ENCODE peak calls at places on chromosomes 6 and 20, in nine cellular contexts. B is GM12864; J is GM12865; Q is right lobe of liver; S is Caco-2; V is HL-60; Z is neural progenitor cell; D is CD8-positive, alpha-beta T cell; I is astrocyte of the spinal cord. T is an unnamed sample.

GRCh38 chr6:15243994-15244604 is 1.8 kb upstream of the JARID2 start:
- DNase-seq in D (no peak), I (no peak), S (no peak), V (no peak), J (no peak), Z (peak; percentile 67), Q (no peak), B (no peak), T (no peak)

GRCh38 chr6:137783640-137784198 is 83.3 kb upstream of the TNFAIP3 start:
- DNase-seq in J (no peak), Q (no peak), S (no peak), B (no peak), Z (no peak), D (no peak), V (no peak), I (no peak), T (no peak)

GRCh38 chr6:137237413-137238170 is 18.4 kb upstream of the IFNGR1 start:
- DNase-seq in V (no peak), J (no peak), S (peak; percentile 50), Z (no peak), I (peak; percentile 79), D (no peak), B (no peak), Q (no peak), T (no peak)

GRCh38 chr20:62938105-62938888 is at the start of gene GID8:
- DNase-seq in Z (peak; percentile 81), V (no peak), I (peak; percentile 49), J (peak; percentile 65), B (no peak), S (peak; percentile 83), Q (peak; percentile 63), D (no peak), T (no peak)

GRCh38 chr20:50399003-50399916 is 110.9 kb upstream of the PTPN1 start:
- DNase-seq in I (no peak), Z (no peak), B (no peak), J (no peak), S (peak; percentile 56), V (no peak), D (no peak), Q (peak; percentile 91), T (no peak)

GRCh38 chr20:37179671-37180524 is 550 bp upstream of the MROH8 start:
- DNase-seq in S (no peak), B (no peak), D (no peak), I (peak; percentile 56), V (peak; percentile 59), J (peak; percentile 14), Q (no peak), Z (no peak), T (no peak)

GRCh38 chr20:8130840-8131526 is 1.1 kb upstream of the PLCB1 start:
- DNase-seq in I (no peak), J (no peak), D (no peak), V (no peak), B (no peak), Q (no peak), Z (no peak), S (no peak), T (no peak)

GRCh38 chr20:44724423-44725091 is 9.4 kb downstream of the CCN5 start:
- DNase-seq in S (no peak), B (no peak), Q (no peak), Z (no peak), V (no peak), D (no peak), J (no peak), I (no peak), T (no peak)

GRCh38 chr6:158849899-158850806 is 31.0 kb upstream of the EZR start:
- DNase-seq in V (peak; percentile 35), S (peak; percentile 79), D (peak; percentile 28), Q (no peak), B (peak; percentile 19), Z (no peak), I (peak; percentile 93), J (peak; percentile 40), T (no peak)

GRCh38 chr6:141105481-141105880 is 1027.2 kb upstream of the GJE1 start:
- DNase-seq in Q (no peak), B (no peak), I (peak; percentile 97), S (no peak), J (no peak), V (no peak), Z (peak; percentile 93), D (no peak), T (no peak)

GRCh38 chr20:6920991-6921613 is 153.6 kb downstream of the BMP2 start:
- DNase-seq in D (no peak), J (no peak), Q (no peak), S (no peak), B (no peak), Z (no peak), V (no peak), I (no peak), T (no peak)
- H3K4me3 ChIP-seq in D (no peak overlapping the region), J (no peak overlapping the region), Q (no peak overlapping the region), S (no peak overlapping the region), B (no peak overlapping the region), Z (no peak overlapping the region), V (no peak overlapping the region), I (no peak overlapping the region), T (no peak overlapping the region)

GRCh38 chr20:38225900-38226263 is 34.7 kb downstream of the KIAA1755 start:
- DNase-seq in B (no peak), J (no peak), Q (no peak), D (no peak), Z (no peak), S (no peak), I (no peak), V (no peak), T (no peak)
- H3K4me3 ChIP-seq in B (no peak overlapping the region), J (no peak overlapping the region), Q (no peak overlapping the region), D (no peak overlapping the region), Z (no peak overlapping the region), S (no peak overlapping the region), I (no peak overlapping the region), V (no peak overlapping the region), T (no peak overlapping the region)

DNA sequence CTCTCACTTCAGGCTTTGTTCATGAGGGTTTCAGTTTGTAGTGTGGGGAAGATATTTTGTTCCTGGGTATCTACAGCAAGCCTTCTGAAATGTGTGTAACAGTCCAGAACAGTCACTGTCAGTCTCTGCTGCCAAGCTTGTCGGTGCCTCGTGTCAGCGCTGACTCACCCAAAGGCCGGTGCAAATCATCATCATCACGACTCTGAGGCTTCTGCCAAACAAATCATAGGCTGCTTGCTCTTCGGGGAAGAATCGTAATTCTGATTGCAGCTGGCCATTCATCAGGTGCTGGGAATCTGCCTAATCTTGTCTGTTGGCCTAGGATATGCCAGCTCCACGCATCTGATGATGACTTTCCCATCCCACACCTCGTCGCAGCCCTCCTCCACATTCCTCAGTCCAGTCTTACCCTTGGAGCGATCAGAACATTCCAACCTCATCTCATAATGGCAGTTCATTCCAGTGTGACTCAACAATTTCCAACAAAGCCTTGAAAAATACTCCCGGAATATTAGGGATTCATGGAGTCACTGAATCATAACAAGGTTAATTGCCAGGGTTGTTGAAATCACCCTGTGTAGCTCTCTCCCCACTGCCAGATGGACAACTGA is 40.9 kb downstream of the ALDH8A1 start:
- DNase-seq in B (no peak), J (no peak), Z (no peak), Q (peak; percentile 58), D (no peak), I (peak; percentile 96), S (no peak), V (no peak), T (no peak)
- H3K4me3 ChIP-seq in B (no peak overlapping the region), J (no peak overlapping the region), Z (no peak overlapping the region), Q (no peak overlapping the region), D (no peak overlapping the region), I (no peak overlapping the region), S (no peak overlapping the region), V (no peak overlapping the region), T (no peak overlapping the region)

DNA sequence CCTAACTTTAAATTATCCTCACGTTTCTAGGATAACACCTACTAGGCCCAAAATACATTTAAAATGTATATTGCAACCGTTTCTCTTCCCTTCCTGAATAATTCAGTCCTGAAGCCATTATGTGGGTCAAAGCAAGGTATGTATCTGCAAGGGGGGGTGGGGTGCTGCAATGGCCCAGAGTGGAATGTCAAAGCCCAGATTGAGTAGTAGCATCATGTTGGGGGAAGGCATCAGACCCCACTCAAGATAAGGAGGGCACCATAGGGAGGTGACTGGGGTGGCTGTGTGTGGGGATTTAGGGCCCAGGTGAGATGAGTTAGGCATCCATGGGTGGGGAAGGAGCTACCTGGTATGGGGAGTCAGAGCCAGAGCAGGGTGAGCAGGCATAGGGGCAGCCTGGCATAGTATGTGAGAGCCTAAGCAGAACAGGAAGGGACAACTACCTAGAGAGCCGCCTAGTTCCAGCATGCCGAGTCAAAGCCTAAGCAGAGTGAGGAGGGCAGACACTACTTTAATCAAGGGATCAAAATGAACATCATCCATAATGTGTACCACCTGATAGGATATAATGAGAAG is 48.2 kb downstream of the ZNF292 start:
- DNase-seq in Z (no peak), V (no peak), J (no peak), Q (no peak), B (no peak), S (no peak), D (no peak), I (no peak), T (no peak)
- H3K4me3 ChIP-seq in Z (no peak overlapping the region), V (no peak overlapping the region), J (no peak overlapping the region), Q (no peak overlapping the region), B (no peak overlapping the region), S (no peak overlapping the region), D (no peak overlapping the region), I (no peak overlapping the region), T (no peak overlapping the region)

GRCh38 chr20:35883341-35883777 is 70.9 kb downstream of the SCAND1 start:
- DNase-seq in Z (no peak), B (no peak), I (no peak), V (no peak), J (no peak), D (no peak), Q (no peak), S (no peak), T (no peak)

GRCh38 chr20:35883778-35884540 is 70.3 kb downstream of the SCAND1 start:
- DNase-seq in D (peak; percentile 35), Q (peak; percentile 61), Z (peak; percentile 76), I (peak; percentile 99), B (peak; percentile 18), V (no peak), S (peak; percentile 88), J (peak; percentile 70), T (peak; percentile 43)

GRCh38 chr20:35885212-35885611 is 69.1 kb downstream of the SCAND1 start:
- DNase-seq in J (no peak), B (no peak), D (no peak), I (no peak), V (no peak), Z (no peak), S (no peak), Q (no peak), T (no peak)

GRCh38 chr20:35886537-35886936 is 67.8 kb downstream of the SCAND1 start:
- DNase-seq in B (no peak), S (no peak), D (no peak), Q (no peak), J (no peak), I (no peak), Z (no peak), V (no peak), T (no peak)

GRCh38 chr20:35884541-35884865 is 69.8 kb downstream of the SCAND1 start:
- DNase-seq in B (no peak), J (no peak), Q (no peak), Z (no peak), V (no peak), I (no peak), D (no peak), S (no peak), T (no peak)
- H3K4me3 ChIP-seq in B (no peak overlapping the region), J (no peak overlapping the region), Q (no peak overlapping the region), Z (no peak overlapping the region), V (no peak overlapping the region), I (peak overlapping the region; percentile 12), D (no peak overlapping the region), S (no peak overlapping the region), T (no peak overlapping the region)

T was measured in Jurkat, Clone E6-1.